ENCODE peak calls at places on chromosomes 12 and 14, in six cellular contexts. Z is Peyer's patch; A is CD4-positive, CD25-positive, alpha-beta regulatory T cell; P is lower lobe of right lung; B is ovary; N is left ventricle myocardium inferior. E is an unnamed sample.

GRCh38 chr14:34277191-34277590 is 184.8 kb downstream of the SPTSSA start:
- DNase-seq in Z (no peak), A (no peak), P (no peak), B (no peak), N (no peak), E (no peak)

GRCh38 chr14:44180975-44181374 is 326.1 kb downstream of the FSCB start:
- DNase-seq in Z (no peak), A (no peak), P (no peak), B (no peak), N (no peak), E (no peak)

GRCh38 chr14:57051633-57052032 is 217.1 kb downstream of the EXOC5 start:
- DNase-seq in Z (no peak), A (no peak), P (no peak), B (no peak), N (no peak), E (no peak)

GRCh38 chr12:111410229-111411186 is 4.8 kb downstream of the SH2B3 start:
- DNase-seq in Z (no peak), A (no peak), P (peak; percentile 48), B (no peak), N (peak; percentile 44), E (no peak)

GRCh38 chr12:13179159-13180074 is 17.1 kb upstream of the EMP1 start:
- DNase-seq in Z (peak; percentile 83), A (peak; percentile 74), P (peak; percentile 66), B (peak; percentile 35), N (peak; percentile 41), E (peak; percentile 66)

GRCh38 chr12:132907216-132907615 is 19.8 kb upstream of the CHFR start:
- DNase-seq in Z (no peak), A (no peak), P (no peak), B (peak; percentile 26), N (no peak), E (no peak)

GRCh38 chr14:91957876-91958313 is 10.4 kb upstream of the FBLN5 start:
- DNase-seq in Z (no peak), A (no peak), P (no peak), B (no peak), N (no peak), E (no peak)

GRCh38 chr12:117441751-117442150 is 80.3 kb upstream of the NOS1 start:
- DNase-seq in Z (no peak), A (no peak), P (no peak), B (no peak), N (peak; percentile 70), E (no peak)

GRCh38 chr14:58626441-58626840 is 11.3 kb upstream of the DACT1 start:
- DNase-seq in Z (no peak), A (no peak), P (no peak), B (no peak), N (no peak), E (no peak)

GRCh38 chr14:73795974-73796373 is 55.7 kb upstream of the PTGR2 start:
- DNase-seq in Z (peak; percentile 90), A (no peak), P (no peak), B (no peak), N (no peak), E (no peak)

GRCh38 chr14:21098892-21099595 is 589 bp upstream of the ZNF219 start:
- DNase-seq in Z (no peak), A (no peak), P (no peak), B (no peak), N (no peak), E (no peak)

GRCh38 chr14:80164991-80165390 is 46.3 kb downstream of the DIO2 start:
- DNase-seq in Z (no peak), A (no peak), P (no peak), B (no peak), N (no peak), E (no peak)

GRCh38 chr14:61456720-61457119 is 135.3 kb downstream of the PRKCH start:
- DNase-seq in Z (peak; percentile 96), A (peak; percentile 81), P (peak; percentile 77), B (peak; percentile 65), N (peak; percentile 74), E (peak; percentile 88)

GRCh38 chr14:101174522-101174838 is 271.0 kb upstream of the RTL1 start:
- DNase-seq in Z (peak; percentile 25), A (no peak), P (no peak), B (no peak), N (no peak), E (no peak)

GRCh38 chr14:35678403-35679028 is 130.6 kb downstream of the RALGAPA1 start:
- DNase-seq in Z (no peak), A (no peak), P (no peak), B (no peak), N (no peak), E (no peak)

GRCh38 chr12:131831635-131832041 is 3.4 kb downstream of the MMP17 start:
- DNase-seq in Z (no peak), A (no peak), P (no peak), B (peak; percentile 78), N (no peak), E (no peak)

GRCh38 chr14:67853207-67853606 is 33.6 kb downstream of the RAD51B start:
- DNase-seq in Z (no peak), A (no peak), P (no peak), B (no peak), N (no peak), E (no peak)

GRCh38 chr14:99201351-99202073 is 70.5 kb downstream of the BCL11B start:
- DNase-seq in Z (no peak), A (no peak), P (no peak), B (no peak), N (no peak), E (no peak)

GRCh38 chr12:112122823-112123690 is 2.3 kb upstream of the TRAFD1 start:
- DNase-seq in Z (no peak), A (no peak), P (no peak), B (no peak), N (no peak), E (no peak)

GRCh38 chr12:54384591-54385041 is at the start of gene ZNF385A:
- DNase-seq in Z (peak; percentile 68), A (no peak), P (peak; percentile 73), B (no peak), N (peak; percentile 33), E (peak; percentile 69)

GRCh38 chr12:56714431-56714929 is 10.6 kb downstream of the NACA start:
- DNase-seq in Z (no peak), A (no peak), P (no peak), B (no peak), N (no peak), E (no peak)

GRCh38 chr12:27285395-27285794 is 41.3 kb downstream of the STK38L start:
- DNase-seq in Z (no peak), A (no peak), P (no peak), B (no peak), N (no peak), E (no peak)

GRCh38 chr12:15824516-15824915 is 35.3 kb upstream of the EPS8 start:
- DNase-seq in Z (no peak), A (no peak), P (no peak), B (no peak), N (no peak), E (no peak)

GRCh38 chr12:106753526-106753925 is 21.0 kb upstream of the RIC8B start:
- DNase-seq in Z (peak; percentile 80), A (peak; percentile 83), P (no peak), B (no peak), N (no peak), E (no peak)

GRCh38 chr14:97412933-97413574 is 615.9 kb downstream of the VRK1 start:
- DNase-seq in Z (no peak), A (no peak), P (no peak), B (no peak), N (no peak), E (no peak)
- H3K4me3 ChIP-seq in Z (no peak overlapping the region), A (peak overlapping the region; percentile 74), P (peak overlapping the region; percentile 35), B (no peak overlapping the region), N (peak overlapping the region; percentile 50), E (no peak overlapping the region)

GRCh38 chr12:68641138-68641537 is 30.4 kb downstream of the RAP1B start:
- DNase-seq in Z (no peak), A (peak; percentile 75), P (no peak), B (no peak), N (no peak), E (no peak)

GRCh38 chr12:68638171-68638570 is 27.5 kb downstream of the RAP1B start:
- DNase-seq in Z (no peak), A (no peak), P (no peak), B (no peak), N (no peak), E (no peak)

GRCh38 chr12:68639396-68639767 is 28.7 kb downstream of the RAP1B start:
- DNase-seq in Z (no peak), A (no peak), P (no peak), B (no peak), N (no peak), E (no peak)

GRCh38 chr12:68636268-68636667 is 25.6 kb downstream of the RAP1B start:
- DNase-seq in Z (no peak), A (no peak), P (no peak), B (no peak), N (no peak), E (no peak)

DNA sequence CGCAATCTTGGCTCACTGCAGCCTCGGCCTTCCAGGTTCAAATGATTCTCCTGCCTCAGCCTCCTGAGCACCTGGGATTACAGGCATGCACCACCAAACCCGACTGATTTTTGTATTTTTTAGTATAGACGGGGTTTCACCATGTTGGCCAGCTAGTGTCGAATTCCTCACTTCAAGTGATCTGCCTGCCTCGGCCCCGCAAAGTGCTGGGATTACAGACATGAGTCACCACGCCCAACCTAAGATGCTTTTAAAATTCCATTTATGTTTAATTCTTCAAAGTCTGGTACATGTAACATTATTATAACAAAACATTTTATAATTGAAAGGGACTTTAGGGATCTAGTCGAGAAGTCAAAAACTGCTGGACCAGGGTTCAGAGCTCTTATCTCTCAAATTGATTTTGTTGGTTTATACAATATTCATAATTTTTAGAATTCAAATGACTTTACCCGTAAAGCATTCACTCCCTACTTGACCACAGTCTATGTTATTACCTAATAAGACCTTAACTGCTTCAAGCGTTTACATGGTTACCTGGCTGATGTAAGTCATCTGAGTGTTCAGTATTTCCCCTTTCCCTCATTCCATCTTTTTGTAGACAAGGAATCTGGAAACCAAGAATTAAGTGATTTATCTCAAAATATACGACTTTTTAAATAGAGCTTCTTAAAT is 28.2 kb downstream of the RAP1B start:
- DNase-seq in Z (no peak), A (no peak), P (no peak), B (no peak), N (no peak), E (no peak)
- H3K4me1 ChIP-seq in Z (peaks cover 12% of the 10 kb centered on the region), A (peaks cover 74% of the 10 kb centered on the region), P (peaks cover 77% of the 10 kb centered on the region), B (peaks cover 13% of the 10 kb centered on the region), N (peaks cover 84% of the 10 kb centered on the region), E (no peaks in the 10 kb centered on the region)

GRCh38 chr12:77033658-77034164 is 31.7 kb downstream of the E2F7 start:
- DNase-seq in Z (no peak), A (no peak), P (no peak), B (no peak), N (no peak), E (no peak)
- H3K27me3 ChIP-seq in Z (no peaks in the 10 kb centered on the region), A (no peaks in the 10 kb centered on the region), P (no peaks in the 10 kb centered on the region), B (no peaks in the 10 kb centered on the region), N (no peaks in the 10 kb centered on the region), E (no peaks in the 10 kb centered on the region)

GRCh38 chr12:30928356-30929264 is 2.1 kb downstream of the TSPAN11 start:
- DNase-seq in Z (no peak), A (no peak), P (no peak), B (no peak), N (peak; percentile 53), E (no peak)

GRCh38 chr12:30930238-30931010 is 3.9 kb downstream of the TSPAN11 start:
- DNase-seq in Z (no peak), A (no peak), P (no peak), B (no peak), N (no peak), E (no peak)

GRCh38 chr12:30925607-30926242 is 823 bp upstream of the TSPAN11 start:
- DNase-seq in Z (no peak), A (no peak), P (no peak), B (no peak), N (no peak), E (no peak)

GRCh38 chr12:30926243-30927209 is at the start of gene TSPAN11:
- DNase-seq in Z (no peak), A (no peak), P (no peak), B (peak; percentile 44), N (peak; percentile 34), E (no peak)

GRCh38 chr12:30927210-30927576 is 645 bp downstream of the TSPAN11 start:
- DNase-seq in Z (no peak), A (no peak), P (no peak), B (no peak), N (no peak), E (peak; percentile 51)
- H3K4me3 ChIP-seq in Z (peak overlapping the region; percentile 42), A (no peak overlapping the region), P (peak overlapping the region; percentile 50), B (no peak overlapping the region), N (peak overlapping the region; percentile 67), E (no peak overlapping the region)